ENCODE peak calls at places on chromosomes 1 and 21, in five cellular contexts. I, Z, W, J and K are unnamed samples.

GRCh38 chr21:44773291-44773932 is 28.2 kb downstream of the UBE2G2 start:
- DNase-seq in J (no peak), I (no peak), Z (peak; percentile 83), W (no peak), K (no peak)

GRCh38 chr1:204307334-204307883 is 52.3 kb downstream of the PLEKHA6 start:
- DNase-seq in J (peak; percentile 55), W (no peak), I (no peak), Z (no peak), K (no peak)

GRCh38 chr1:219626865-219627264 is 14.0 kb upstream of the ZC3H11B start:
- DNase-seq in I (no peak), W (no peak), J (no peak), Z (no peak), K (no peak)

GRCh38 chr1:180623579-180624347 is 8.1 kb upstream of the XPR1 start:
- DNase-seq in I (peak; percentile 7), J (peak; percentile 21), Z (peak; percentile 38), W (peak; percentile 28), K (no peak)

GRCh38 chr1:60904079-60904852 is 178.1 kb upstream of the NFIA start:
- DNase-seq in W (peak; percentile 1), Z (peak; percentile 23), I (no peak), J (no peak), K (no peak)

GRCh38 chr1:21909787-21910503 is 27.2 kb downstream of the HSPG2 start:
- DNase-seq in W (no peak), J (no peak), I (peak; percentile 85), Z (no peak), K (no peak)

GRCh38 chr1:17113973-17114372 is 5.3 kb downstream of the PADI2 start:
- DNase-seq in I (no peak), W (no peak), J (no peak), Z (no peak), K (no peak)

GRCh38 chr21:32981096-32981495 is 44.6 kb upstream of the OLIG2 start:
- DNase-seq in I (no peak), J (no peak), W (no peak), Z (no peak), K (no peak)

GRCh38 chr1:161676441-161676840 is 13.5 kb downstream of the FCGR2B start:
- DNase-seq in I (no peak), W (no peak), J (no peak), Z (no peak), K (no peak)

GRCh38 chr1:196181594-196181878 is 426.7 kb downstream of the KCNT2 start:
- DNase-seq in W (no peak), J (no peak), Z (no peak), I (no peak), K (no peak)

GRCh38 chr1:154614887-154615286 is 6.9 kb upstream of the ADAR start:
- DNase-seq in I (no peak), Z (no peak), W (no peak), J (no peak), K (no peak)

GRCh38 chr1:109083923-109084322 is 6.6 kb upstream of the TMEM167B start:
- DNase-seq in Z (no peak), J (no peak), I (peak; percentile 78), W (no peak), K (no peak)

GRCh38 chr1:212237651-212238050 is 47.6 kb upstream of the PPP2R5A start:
- DNase-seq in W (peak; percentile 78), I (no peak), J (no peak), Z (peak; percentile 89), K (no peak)

GRCh38 chr1:207826557-207827487 is 75.0 kb downstream of the CD46 start:
- DNase-seq in I (peak; percentile 27), J (no peak), W (no peak), Z (peak; percentile 59), K (no peak)

GRCh38 chr21:30436986-30437385 is 3.1 kb upstream of the KRTAP15-1 start:
- DNase-seq in J (no peak), W (no peak), Z (no peak), I (no peak), K (no peak)

GRCh38 chr1:245753807-245754206 is 599.0 kb downstream of the KIF26B start:
- DNase-seq in W (no peak), J (no peak), Z (no peak), I (no peak), K (no peak)

GRCh38 chr1:92273039-92273438 is 25.7 kb downstream of the GLMN start:
- DNase-seq in W (no peak), I (no peak), Z (no peak), J (no peak), K (no peak)

GRCh38 chr1:87436534-87436933 is 107.9 kb downstream of the LMO4 start:
- DNase-seq in Z (no peak), W (no peak), J (no peak), I (no peak), K (no peak)

GRCh38 chr21:44442266-44443125 is 12.8 kb upstream of the LRRC3 start:
- DNase-seq in I (no peak), Z (no peak), W (no peak), J (no peak), K (no peak)

GRCh38 chr1:153697873-153698647 is 19.6 kb downstream of the NPR1 start:
- DNase-seq in J (no peak), W (no peak), I (no peak), Z (no peak), K (peak; percentile 69)

GRCh38 chr1:75548721-75549480 is 62.0 kb downstream of the SLC44A5 start:
- DNase-seq in W (peak; percentile 39), J (no peak), I (no peak), Z (no peak), K (no peak)

GRCh38 chr1:218025454-218025853 is 259.6 kb upstream of the RRP15 start:
- DNase-seq in J (no peak), W (no peak), Z (no peak), I (no peak), K (no peak)

GRCh38 chr1:110196917-110197782 is 13.0 kb upstream of the KCNC4 start:
- DNase-seq in W (peak; percentile 54), I (peak; percentile 59), Z (peak; percentile 62), J (peak; percentile 93), K (peak; percentile 60)

GRCh38 chr21:16821588-16821987 is 691.3 kb upstream of the CXADR start:
- DNase-seq in I (no peak), Z (peak; percentile 37), W (no peak), J (no peak), K (no peak)